ENCODE peak calls at places on chromosomes 7 and 10, in nine cellular contexts. Q is mammary epithelial cell, D is left ventricle myocardium inferior, M is mesendoderm, H is PC-3, Y is lower lobe of right lung, R is neural progenitor cell, L is PC-9, Z is Peyer's patch. T is an unnamed sample.

GRCh38 chr10:29203432-29203831 is 85.4 kb upstream of the LYZL1 start:
- DNase-seq in M (no peak), R (no peak), D (no peak), Q (no peak), H (no peak), Z (no peak), L (no peak), Y (no peak), T (no peak)

GRCh38 chr7:12727455-12728191 is 40.2 kb downstream of the ARL4A start:
- DNase-seq in Y (no peak), Q (no peak), D (no peak), R (no peak), L (no peak), M (no peak), Z (no peak), H (no peak), T (no peak)

GRCh38 chr7:6273380-6273837 is 985 bp upstream of the CYTH3 start:
- DNase-seq in L (peak; percentile 61), Y (no peak), R (no peak), Q (no peak), H (peak; percentile 26), D (no peak), Z (peak; percentile 82), M (no peak), T (no peak)

GRCh38 chr7:37336259-37336658 is 112.4 kb downstream of the ELMO1 start:
- DNase-seq in D (no peak), Z (peak; percentile 72), H (no peak), Y (no peak), L (no peak), Q (no peak), R (no peak), M (no peak), T (no peak)

GRCh38 chr7:41035788-41036187 is 667.1 kb downstream of the INHBA start:
- DNase-seq in M (peak; percentile 83), H (no peak), Z (no peak), L (no peak), R (peak; percentile 42), Q (no peak), D (no peak), Y (no peak), T (no peak)

GRCh38 chr7:106050743-106051110 is 61.4 kb downstream of the SYPL1 start:
- DNase-seq in L (peak; percentile 25), Y (no peak), Q (peak; percentile 60), M (no peak), R (no peak), Z (no peak), D (no peak), H (peak; percentile 80), T (no peak)

GRCh38 chr7:123360631-123361030 is 160.9 kb upstream of the SLC13A1 start:
- DNase-seq in Y (no peak), L (no peak), D (no peak), H (no peak), Z (no peak), Q (no peak), R (no peak), M (no peak), T (no peak)

GRCh38 chr7:83267141-83267631 is 104.5 kb upstream of the PCLO start:
- DNase-seq in H (peak; percentile 35), D (no peak), Q (no peak), L (no peak), M (peak; percentile 70), Z (no peak), R (no peak), Y (no peak), T (no peak)

GRCh38 chr10:127148933-127149220 is 47.5 kb downstream of the INSYN2A start:
- DNase-seq in Z (no peak), L (no peak), Q (peak; percentile 86), D (no peak), R (no peak), Y (no peak), M (peak; percentile 6), H (peak; percentile 69), T (no peak)

GRCh38 chr10:17464545-17464944 is 10.2 kb upstream of the ST8SIA6 start:
- DNase-seq in Y (no peak), H (no peak), Q (no peak), D (no peak), Z (no peak), M (no peak), L (no peak), R (no peak), T (no peak)

GRCh38 chr10:15043674-15044073 is at the start of gene OLAH:
- DNase-seq in L (no peak), Z (no peak), M (no peak), Q (no peak), R (no peak), Y (no peak), D (no peak), H (no peak), T (no peak)

GRCh38 chr10:73759512-73760115 is 15.4 kb downstream of the SEC24C start:
- DNase-seq in D (no peak), Y (peak; percentile 84), Z (peak; percentile 76), H (peak; percentile 67), L (peak; percentile 51), R (no peak), Q (no peak), M (no peak), T (peak; percentile 34)

GRCh38 chr7:139181404-139181803 is 49.6 kb upstream of the UBN2 start:
- DNase-seq in L (no peak), R (no peak), Q (no peak), Y (no peak), Z (no peak), M (no peak), D (no peak), H (peak; percentile 74), T (no peak)

GRCh38 chr7:26656735-26657134 is 207.7 kb downstream of the SKAP2 start:
- DNase-seq in Y (no peak), Q (no peak), L (no peak), D (no peak), H (no peak), R (no peak), Z (no peak), M (no peak), T (no peak)

GRCh38 chr10:70337201-70337651 is 45.2 kb downstream of the LRRC20 start:
- DNase-seq in M (no peak), Q (peak; percentile 12), D (no peak), R (peak; percentile 66), Z (no peak), L (no peak), Y (no peak), H (no peak), T (no peak)

GRCh38 chr7:71591876-71592275 is 459.9 kb downstream of the GALNT17 start:
- DNase-seq in M (no peak), L (no peak), R (no peak), Y (no peak), Q (no peak), D (no peak), Z (no peak), H (no peak), T (no peak)

GRCh38 chr7:1270181-1270580 is 37.5 kb downstream of the UNCX start:
- DNase-seq in M (no peak), Y (peak; percentile 24), D (no peak), Z (no peak), R (no peak), H (no peak), Q (no peak), L (no peak), T (no peak)
- H3K27me3 ChIP-seq in M (no peaks in the 10 kb centered on the region), Y (peaks cover 49% of the 10 kb centered on the region), D (peaks cover 76% of the 10 kb centered on the region), Z (no peaks in the 10 kb centered on the region), R (peaks cover 23% of the 10 kb centered on the region), H (peaks cover 58% of the 10 kb centered on the region), Q (peaks cover 15% of the 10 kb centered on the region), L (peaks cover 74% of the 10 kb centered on the region), T (peaks cover 26% of the 10 kb centered on the region)

GRCh38 chr7:44473295-44473694 is 17.2 kb downstream of the NUDCD3 start:
- DNase-seq in M (no peak), D (no peak), Q (peak; percentile 67), Z (no peak), L (peak; percentile 20), R (no peak), H (peak; percentile 74), Y (no peak), T (no peak)

GRCh38 chr7:44477063-44477830 is 13.2 kb downstream of the NUDCD3 start:
- DNase-seq in Q (peak; percentile 85), Y (peak; percentile 49), D (peak; percentile 43), Z (peak; percentile 73), R (peak; percentile 84), H (peak; percentile 83), L (peak; percentile 79), M (peak; percentile 95), T (peak; percentile 37)

GRCh38 chr7:44482502-44483485 is 7.7 kb downstream of the NUDCD3 start:
- DNase-seq in M (no peak), Z (no peak), H (no peak), Q (no peak), L (no peak), R (no peak), Y (no peak), D (no peak), T (no peak)

GRCh38 chr7:44477955-44478354 is 12.5 kb downstream of the NUDCD3 start:
- DNase-seq in L (no peak), R (no peak), Z (no peak), D (no peak), H (no peak), Y (no peak), M (no peak), Q (no peak), T (no peak)
- H3K27ac ChIP-seq in L (no peak overlapping the region), R (no peak overlapping the region), Z (no peak overlapping the region), D (peak overlapping the region; percentile 74), H (no peak overlapping the region), Y (no peak overlapping the region), M (no peak overlapping the region), Q (no peak overlapping the region), T (no peak overlapping the region)

GRCh38 chr7:155815332-155816191 is 3.3 kb upstream of the SHH start:
- DNase-seq in M (peak; percentile 71), L (peak; percentile 80), Z (peak; percentile 62), Q (peak; percentile 42), Y (peak; percentile 79), R (peak; percentile 86), D (no peak), H (peak; percentile 76), T (peak; percentile 35)
- H3K27me3 ChIP-seq in M (peaks cover 36% of the 10 kb centered on the region), L (no peaks in the 10 kb centered on the region), Z (no peaks in the 10 kb centered on the region), Q (peaks cover 28% of the 10 kb centered on the region), Y (peaks cover 58% of the 10 kb centered on the region), R (peaks cover 58% of the 10 kb centered on the region), D (peaks cover 99% of the 10 kb centered on the region), H (peaks cover 28% of the 10 kb centered on the region), T (peaks cover 45% of the 10 kb centered on the region)

GRCh38 chr7:33882950-33883349 is 22.4 kb upstream of the BMPER start:
- DNase-seq in R (no peak), Q (peak; percentile 75), Y (no peak), M (no peak), Z (no peak), L (no peak), D (no peak), H (no peak), T (no peak)

GRCh38 chr7:33883566-33883965 is 21.8 kb upstream of the BMPER start:
- DNase-seq in Q (no peak), Z (no peak), H (peak; percentile 7), M (no peak), D (no peak), L (no peak), R (no peak), Y (no peak), T (no peak)

GRCh38 chr7:33882040-33882800 is 23.1 kb upstream of the BMPER start:
- DNase-seq in M (no peak), L (no peak), Z (no peak), Y (no peak), H (no peak), D (peak; percentile 30), Q (no peak), R (no peak), T (no peak)

GRCh38 chr7:33881316-33881715 is 24.0 kb upstream of the BMPER start:
- DNase-seq in Y (no peak), R (no peak), H (no peak), M (no peak), D (no peak), L (no peak), Q (no peak), Z (no peak), T (no peak)

GRCh38 chr7:33880787-33881186 is 24.6 kb upstream of the BMPER start:
- DNase-seq in Z (no peak), Q (peak; percentile 89), R (no peak), H (peak; percentile 37), M (peak; percentile 35), D (no peak), L (no peak), Y (no peak), T (no peak)
- H3K27ac ChIP-seq in Z (no peak overlapping the region), Q (peak overlapping the region; percentile 73), R (no peak overlapping the region), H (no peak overlapping the region), M (no peak overlapping the region), D (no peak overlapping the region), L (no peak overlapping the region), Y (no peak overlapping the region), T (no peak overlapping the region)